ENCODE peak calls at places on chromosomes 2 and 18, in six cellular contexts. V is HCT116, B is GM12878, C is Panc1, Y is SK-N-SH, S is K562. O is an unnamed sample.

GRCh38 chr2:168687314-168687713 is 115.1 kb upstream of the NOSTRIN start:
- DNase-seq in V (no peak), B (no peak), C (no peak), Y (no peak), S (no peak), O (no peak)

GRCh38 chr2:66111706-66112105 is 323.2 kb upstream of the MEIS1 start:
- DNase-seq in V (no peak), B (no peak), C (no peak), Y (no peak), S (no peak), O (no peak)

GRCh38 chr18:28834889-28835288 is 658.0 kb upstream of the CDH2 start:
- DNase-seq in V (no peak), B (no peak), C (peak), Y (no peak), S (no peak), O (no peak)

GRCh38 chr2:177784449-177784845 is 288.1 kb downstream of the PDE11A start:
- DNase-seq in V (no peak), B (no peak), C (no peak), Y (no peak), S (no peak), O (no peak)

GRCh38 chr2:230130668-230131364 is 62.1 kb upstream of the SLC16A14 start:
- DNase-seq in V (peak), B (no peak), C (peak), Y (no peak), S (peak), O (peak)

GRCh38 chr2:128445533-128445900 is 126.8 kb upstream of the HS6ST1 start:
- DNase-seq in V (no peak), B (no peak), C (no peak), Y (no peak), S (no peak), O (no peak)

GRCh38 chr2:176461686-176462376 is 192.6 kb downstream of the MTX2 start:
- DNase-seq in V (no peak), B (no peak), C (no peak), Y (no peak), S (no peak), O (no peak)

GRCh38 chr2:23485841-23486395 is 100.9 kb downstream of the KLHL29 start:
- DNase-seq in V (no peak), B (no peak), C (no peak), Y (no peak), S (no peak), O (no peak)

GRCh38 chr2:230225486-230225885 is at the start of gene SP140:
- DNase-seq in V (no peak), B (peak), C (no peak), Y (no peak), S (no peak), O (no peak)

GRCh38 chr2:102484310-102485061 is 11.5 kb downstream of the SLC9A4 start:
- DNase-seq in V (no peak), B (no peak), C (no peak), Y (no peak), S (no peak), O (no peak)

GRCh38 chr2:104862061-104862941 is 8.4 kb downstream of the POU3F3 start:
- DNase-seq in V (no peak), B (no peak), C (no peak), Y (peak), S (no peak), O (no peak)

GRCh38 chr18:6885992-6886823 is 156.7 kb downstream of the ARHGAP28 start:
- DNase-seq in V (no peak), B (no peak), C (peak), Y (peak), S (peak), O (peak)

GRCh38 chr2:138090330-138090729 is 126.1 kb downstream of the HNMT start:
- DNase-seq in V (peak), B (no peak), C (peak), Y (peak), S (peak), O (peak)
- TF ChIP-seq SIN3A in V (no peak), B (no peak), C (no peak), Y (no peak), S (no peak), O (no peak)

GRCh38 chr18:75548353-75548752 is 120.8 kb upstream of the SMIM21 start:
- DNase-seq in V (peak), B (no peak), C (no peak), Y (peak), S (peak), O (no peak)

GRCh38 chr18:75545189-75545588 is 117.7 kb upstream of the SMIM21 start:
- DNase-seq in V (no peak), B (no peak), C (no peak), Y (no peak), S (no peak), O (no peak)

GRCh38 chr18:75546964-75547363 is 119.5 kb upstream of the SMIM21 start:
- DNase-seq in V (no peak), B (no peak), C (no peak), Y (no peak), S (peak), O (no peak)

GRCh38 chr18:75544051-75544481 is 116.6 kb upstream of the SMIM21 start:
- DNase-seq in V (peak), B (no peak), C (no peak), Y (no peak), S (no peak), O (no peak)

GRCh38 chr18:75544496-75544895 is 117.0 kb upstream of the SMIM21 start:
- DNase-seq in V (peak), B (no peak), C (no peak), Y (no peak), S (no peak), O (no peak)
- TF ChIP-seq SIN3A in V (no peak), B (no peak), C (no peak), Y (no peak), S (no peak), O (no peak)

DNA sequence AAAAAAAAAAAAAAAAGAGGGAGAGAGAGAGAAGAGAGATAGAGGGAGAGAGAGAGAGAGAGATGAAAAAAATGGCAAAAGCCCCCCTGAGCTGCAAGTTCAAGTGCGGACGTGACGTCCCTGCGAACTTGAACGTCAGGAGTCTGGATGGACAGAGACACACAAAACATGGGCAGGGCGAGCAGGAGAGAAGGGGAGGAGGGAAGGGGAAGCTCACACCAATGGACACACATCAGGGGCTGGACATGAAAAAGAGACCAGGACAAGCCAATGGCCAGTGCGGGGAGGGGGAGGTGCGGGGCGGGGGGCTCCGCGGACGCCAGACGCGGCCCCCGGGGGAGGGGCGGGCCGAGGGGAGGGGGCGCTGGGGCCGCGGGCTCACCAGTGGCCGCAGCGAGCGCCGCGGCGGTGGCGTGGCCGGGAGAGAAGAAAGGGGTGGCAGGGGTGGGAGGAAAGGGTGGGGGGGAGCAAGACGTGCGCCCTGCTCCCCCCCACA is at the start of gene BCL11A:
- DNase-seq in V (peak), B (no peak), C (no peak), Y (peak), S (peak), O (peak)
- TF ChIP-seq SIN3A in V (no peak), B (no peak), C (no peak), Y (peak), S (no peak), O (no peak)

GRCh38 chr2:76281176-76281841 is 570.6 kb upstream of the GCFC2 start:
- DNase-seq in V (no peak), B (no peak), C (no peak), Y (peak), S (no peak), O (no peak)

GRCh38 chr2:76279142-76279541 is 568.4 kb upstream of the GCFC2 start:
- DNase-seq in V (no peak), B (no peak), C (no peak), Y (no peak), S (no peak), O (no peak)

GRCh38 chr2:76280676-76281075 is 570.0 kb upstream of the GCFC2 start:
- DNase-seq in V (no peak), B (no peak), C (no peak), Y (no peak), S (no peak), O (no peak)

DNA sequence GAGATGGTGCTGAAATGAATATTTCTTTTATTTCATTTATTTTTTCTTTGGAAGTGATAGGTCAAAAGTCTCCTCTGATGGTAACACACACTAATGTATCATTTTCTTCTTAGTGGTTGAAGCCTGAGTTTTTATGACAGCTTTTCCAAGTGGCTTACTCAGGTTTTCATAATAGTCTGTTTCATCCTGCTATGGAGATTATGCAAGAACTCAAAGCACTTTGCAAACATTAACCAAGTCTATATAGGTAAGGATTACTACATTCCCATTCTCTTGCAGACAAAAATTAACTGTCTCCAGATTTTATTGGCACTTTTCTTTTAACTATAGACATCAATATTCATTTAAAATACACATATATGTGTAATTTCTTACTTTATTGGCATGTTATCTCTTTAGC is 572.6 kb upstream of the GCFC2 start:
- DNase-seq in V (no peak), B (no peak), C (no peak), Y (no peak), S (no peak), O (peak)
- TF ChIP-seq SIN3A in V (no peak), B (no peak), C (no peak), Y (no peak), S (no peak), O (no peak)

DNA sequence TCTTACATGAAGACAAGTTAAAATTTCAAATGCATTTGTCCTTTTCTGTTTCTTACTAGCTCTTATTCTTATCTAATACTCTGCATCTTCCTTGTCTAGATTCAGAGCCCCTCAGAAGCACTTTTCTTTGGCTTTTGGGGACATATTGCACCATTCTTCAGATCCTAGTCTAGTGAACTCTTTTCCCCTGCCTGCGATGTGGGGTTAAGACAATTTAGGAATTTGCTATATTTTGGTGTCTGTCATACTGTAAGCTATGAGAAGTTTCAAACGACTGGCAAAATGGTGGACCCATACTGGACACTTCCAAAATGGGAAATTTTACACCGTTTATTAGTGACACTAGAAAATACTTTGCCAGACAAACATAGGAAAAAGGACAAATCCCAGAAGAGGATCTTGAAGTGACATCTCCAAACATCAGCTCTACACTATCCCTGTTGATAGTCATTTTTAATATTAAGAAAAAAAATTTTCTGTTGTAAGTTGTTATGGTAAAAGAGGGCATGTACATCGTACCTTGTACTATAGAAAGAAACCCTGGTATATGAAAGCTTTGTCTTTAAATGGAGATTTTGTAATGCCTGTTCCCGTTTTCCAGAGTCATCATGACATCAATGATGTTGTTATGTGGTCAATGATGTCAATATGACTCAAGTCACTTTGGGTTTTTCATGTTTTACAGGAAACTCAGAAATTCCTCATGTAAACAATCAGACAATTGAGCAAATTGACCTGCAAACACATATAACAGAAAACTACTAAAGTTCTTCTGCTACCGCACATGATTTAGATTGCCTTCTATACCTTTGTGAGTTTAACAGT is 4.4 kb upstream of the KYNU start:
- DNase-seq in V (no peak), B (no peak), C (peak), Y (no peak), S (no peak), O (peak)
- TF ChIP-seq SIN3A in V (no peak), B (no peak), C (no peak), Y (no peak), S (no peak), O (no peak)

GRCh38 chr18:22933958-22934423 is 863 bp downstream of the RBBP8 start:
- DNase-seq in V (no peak), B (peak), C (peak), Y (no peak), S (no peak), O (no peak)

GRCh38 chr18:22933206-22933957 is at the start of gene RBBP8:
- DNase-seq in V (peak), B (peak), C (peak), Y (peak), S (peak), O (peak)

GRCh38 chr18:22926454-22926853 is 6.7 kb upstream of the RBBP8 start:
- DNase-seq in V (no peak), B (no peak), C (no peak), Y (no peak), S (no peak), O (no peak)

GRCh38 chr18:22932885-22933205 is 283 bp upstream of the RBBP8 start:
- DNase-seq in V (no peak), B (no peak), C (peak), Y (no peak), S (no peak), O (no peak)

GRCh38 chr18:22930089-22930713 is 2.9 kb upstream of the RBBP8 start:
- DNase-seq in V (peak), B (no peak), C (peak), Y (peak), S (peak), O (peak)
- TF ChIP-seq SIN3A in V (no peak), B (no peak), C (no peak), Y (no peak), S (no peak), O (no peak)

GRCh38 chr2:85049236-85049635 is 78.3 kb downstream of the KCMF1 start:
- DNase-seq in V (no peak), B (no peak), C (no peak), Y (peak), S (no peak), O (no peak)

GRCh38 chr2:85058619-85058941 is 74.6 kb upstream of the TCF7L1 start:
- DNase-seq in V (no peak), B (no peak), C (no peak), Y (no peak), S (no peak), O (peak)

GRCh38 chr2:85057236-85057635 is 76.0 kb upstream of the TCF7L1 start:
- DNase-seq in V (no peak), B (no peak), C (no peak), Y (no peak), S (no peak), O (no peak)

GRCh38 chr2:85048534-85048933 is 77.6 kb downstream of the KCMF1 start:
- DNase-seq in V (no peak), B (no peak), C (no peak), Y (no peak), S (no peak), O (no peak)

DNA sequence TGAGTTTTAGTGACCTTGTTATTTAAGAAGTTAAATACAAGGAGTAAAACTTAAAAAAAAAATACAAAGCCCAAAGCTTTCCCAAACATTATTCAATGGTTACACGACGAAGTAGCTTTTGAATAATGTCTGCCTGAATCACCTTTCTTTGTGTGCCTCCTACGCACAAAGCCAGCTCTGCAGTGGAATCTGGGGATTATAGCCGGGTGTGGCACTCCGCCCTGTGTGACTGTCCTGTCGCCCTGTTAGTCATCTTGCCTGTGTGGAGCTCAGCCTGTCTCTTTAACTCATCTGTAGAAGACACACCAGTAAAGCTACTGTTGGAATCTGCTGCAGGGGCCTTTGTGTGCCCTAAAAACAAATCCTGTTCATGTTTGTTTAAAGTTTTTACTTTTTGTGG is 79.4 kb upstream of the TCF7L1 start:
- DNase-seq in V (peak), B (no peak), C (peak), Y (no peak), S (peak), O (peak)
- TF ChIP-seq SIN3A in V (peak), B (no peak), C (no peak), Y (no peak), S (no peak), O (no peak)

GRCh38 chr2:26742053-26742770 is 21.9 kb upstream of the SLC35F6 start:
- DNase-seq in V (no peak), B (no peak), C (no peak), Y (no peak), S (no peak), O (no peak)

GRCh38 chr2:26740346-26740745 is 23.7 kb upstream of the SLC35F6 start:
- DNase-seq in V (no peak), B (no peak), C (no peak), Y (peak), S (no peak), O (no peak)

GRCh38 chr2:26739514-26739913 is 24.6 kb upstream of the SLC35F6 start:
- DNase-seq in V (no peak), B (no peak), C (no peak), Y (no peak), S (no peak), O (no peak)

GRCh38 chr2:26738481-26738880 is 25.6 kb upstream of the SLC35F6 start:
- DNase-seq in V (no peak), B (no peak), C (no peak), Y (peak), S (no peak), O (no peak)

GRCh38 chr2:26740890-26741302 is 23.2 kb upstream of the SLC35F6 start:
- DNase-seq in V (no peak), B (no peak), C (no peak), Y (peak), S (peak), O (no peak)
- TF ChIP-seq SIN3A in V (no peak), B (no peak), C (no peak), Y (no peak), S (no peak), O (no peak)

O was measured in HepG2.